ENCODE peak calls at places on chromosomes 4 and X, in ten cellular contexts. Q, P, D, Z, H, J, G, W, B and V are unnamed samples.

GRCh38 chrX:46582964-46583363 is 9.4 kb downstream of the CHST7 start:
- DNase-seq in W (peak), H (no peak), D (no peak), J (no peak), P (no peak), G (no peak), Z (peak), Q (no peak), B (no peak), V (no peak)

GRCh38 chrX:19846995-19847790 is 40.2 kb downstream of the SH3KBP1 start:
- DNase-seq in H (no peak), G (no peak), Q (no peak), J (no peak), D (no peak), B (no peak), W (no peak), Z (peak), P (peak), V (no peak)

GRCh38 chr4:122687450-122688121 is 44.9 kb upstream of the BBS12 start:
- DNase-seq in J (no peak), Z (no peak), H (no peak), P (peak), W (no peak), G (no peak), Q (no peak), D (no peak), B (no peak), V (no peak)

GRCh38 chr4:1505511-1506451 is 99.5 kb upstream of the NKX1-1 start:
- DNase-seq in W (no peak), H (no peak), D (peak), J (no peak), B (no peak), P (no peak), Z (no peak), Q (no peak), G (no peak), V (no peak)

GRCh38 chr4:165967486-165967885 is 94.4 kb downstream of the TLL1 start:
- DNase-seq in P (no peak), Z (no peak), Q (no peak), J (no peak), H (no peak), W (no peak), B (no peak), D (no peak), G (no peak), V (no peak)

GRCh38 chr4:161540265-161540664 is 623.5 kb downstream of the FSTL5 start:
- DNase-seq in W (no peak), G (no peak), Q (no peak), J (no peak), D (no peak), B (no peak), Z (no peak), H (no peak), P (no peak), V (no peak)

GRCh38 chr4:69713593-69713992 is 46.8 kb downstream of the SULT1B1 start:
- DNase-seq in H (no peak), P (no peak), G (no peak), J (no peak), B (no peak), W (no peak), Q (no peak), D (no peak), Z (no peak), V (no peak)

GRCh38 chr4:98314791-98315565 is 53.8 kb downstream of the RAP1GDS1 start:
- DNase-seq in J (no peak), Z (no peak), Q (no peak), P (no peak), D (no peak), W (no peak), B (no peak), G (no peak), H (no peak), V (no peak)

GRCh38 chr4:3870567-3870962 is 104.4 kb downstream of the ADRA2C start:
- DNase-seq in Q (no peak), P (no peak), G (no peak), H (no peak), W (no peak), B (no peak), J (no peak), Z (no peak), D (no peak), V (no peak)

GRCh38 chr4:67713531-67714247 is 12.7 kb upstream of the UBA6 start:
- DNase-seq in D (no peak), J (peak), P (no peak), B (no peak), Z (no peak), W (no peak), G (no peak), H (no peak), Q (no peak), V (no peak)

GRCh38 chrX:54044126-54044876 is at the start of gene PHF8:
- DNase-seq in G (peak), Z (peak), J (peak), P (peak), D (peak), B (peak), H (peak), W (peak), Q (peak), V (peak)

GRCh38 chr4:184383497-184384055 is 90.8 kb downstream of the IRF2 start:
- DNase-seq in J (no peak), D (no peak), H (no peak), P (no peak), W (no peak), Z (peak), Q (no peak), B (no peak), G (no peak), V (no peak)

GRCh38 chr4:164188236-164188635 is 565.7 kb upstream of the SMIM31 start:
- DNase-seq in J (peak), H (no peak), G (no peak), B (no peak), Z (no peak), D (no peak), Q (no peak), W (no peak), P (no peak), V (no peak)

GRCh38 chr4:86706923-86707597 is 112.9 kb downstream of the PTPN13 start:
- DNase-seq in Z (no peak), G (no peak), W (no peak), D (no peak), P (no peak), B (no peak), Q (no peak), J (no peak), H (no peak), V (no peak)

GRCh38 chr4:109009909-109010308 is 247.1 kb upstream of the ETNPPL start:
- DNase-seq in D (no peak), Z (no peak), P (no peak), B (no peak), J (no peak), W (no peak), H (no peak), G (no peak), Q (no peak), V (no peak)

GRCh38 chr4:36337665-36338064 is 56.2 kb downstream of the DTHD1 start:
- DNase-seq in H (no peak), G (no peak), J (no peak), B (no peak), Z (no peak), P (peak), D (no peak), W (no peak), Q (no peak), V (no peak)

GRCh38 chrX:134732676-134733075 is 74.4 kb upstream of the PLAC1 start:
- DNase-seq in Z (no peak), W (no peak), Q (no peak), H (no peak), G (no peak), B (no peak), J (no peak), P (no peak), D (no peak), V (no peak)

GRCh38 chrX:71366674-71367256 is 608 bp downstream of the TAF1 start:
- DNase-seq in Q (peak), P (peak), Z (no peak), J (peak), W (no peak), B (peak), D (peak), H (no peak), G (peak), V (peak)

GRCh38 chr4:181821039-181822004 is 421.9 kb upstream of the TENM3 start:
- DNase-seq in W (no peak), J (peak), D (no peak), G (no peak), B (no peak), H (no peak), Z (no peak), P (no peak), Q (no peak), V (no peak)

GRCh38 chrX:51459125-51459524 is 37.3 kb downstream of the NUDT11 start:
- DNase-seq in Z (no peak), B (no peak), H (no peak), J (peak), W (no peak), Q (no peak), G (no peak), D (no peak), P (peak), V (peak)

GRCh38 chrX:23317799-23318724 is 16.6 kb upstream of the PTCHD1 start:
- DNase-seq in P (peak), J (no peak), H (no peak), G (no peak), Q (peak), Z (no peak), W (no peak), D (no peak), B (peak), V (no peak)

GRCh38 chr4:167234388-167234881 is at the start of gene SPOCK3:
- DNase-seq in Q (no peak), G (no peak), P (no peak), Z (peak), J (peak), W (peak), H (no peak), B (no peak), D (no peak), V (no peak)

GRCh38 chrX:148382983-148383382 is 117.4 kb upstream of the AFF2 start:
- DNase-seq in B (no peak), D (no peak), Q (no peak), Z (no peak), J (no peak), H (no peak), G (no peak), W (no peak), P (no peak), V (no peak)

GRCh38 chr4:122632396-122633143 is 11.7 kb upstream of the IL21 start:
- DNase-seq in D (no peak), Q (no peak), G (no peak), Z (no peak), P (no peak), W (no peak), B (no peak), H (no peak), J (no peak), V (no peak)

GRCh38 chr4:87150498-87151261 is 69.7 kb downstream of the KLHL8 start:
- DNase-seq in Z (peak), W (peak), J (peak), B (peak), H (peak), P (peak), G (peak), D (peak), Q (no peak), V (peak)

GRCh38 chr4:26015133-26015651 is 101.2 kb downstream of the SMIM20 start:
- DNase-seq in W (no peak), G (no peak), P (no peak), Z (peak), D (no peak), B (no peak), Q (peak), J (no peak), H (no peak), V (no peak)

GRCh38 chrX:29535212-29536162 is 679.9 kb upstream of the MAGEB2 start:
- DNase-seq in D (no peak), Q (no peak), Z (no peak), J (no peak), H (no peak), W (no peak), P (no peak), G (no peak), B (no peak), V (no peak)

GRCh38 chr4:105162123-105162796 is 15.6 kb downstream of the TET2 start:
- DNase-seq in G (no peak), W (no peak), H (no peak), Z (no peak), D (no peak), J (no peak), Q (no peak), B (no peak), P (no peak), V (no peak)

GRCh38 chr4:7673111-7673510 is 238.4 kb upstream of the PSAPL1 start:
- DNase-seq in Q (no peak), B (no peak), J (no peak), H (no peak), D (no peak), W (no peak), P (no peak), G (no peak), Z (no peak), V (no peak)

GRCh38 chrX:107301253-107301652 is 94.8 kb downstream of the DNAAF6 start:
- DNase-seq in W (no peak), Z (no peak), B (no peak), G (no peak), P (no peak), J (no peak), H (no peak), Q (no peak), D (no peak), V (no peak)

GRCh38 chrX:11792461-11793421 is 34.7 kb downstream of the MSL3 start:
- DNase-seq in B (peak), J (no peak), P (peak), D (peak), Z (no peak), W (no peak), Q (peak), H (peak), G (peak), V (peak)

GRCh38 chr4:95296052-95296451 is 252.7 kb downstream of the UNC5C start:
- DNase-seq in J (no peak), G (no peak), H (no peak), Z (no peak), D (no peak), W (no peak), B (no peak), P (no peak), Q (no peak), V (no peak)

GRCh38 chr4:154004859-154005520 is 216.1 kb upstream of the SFRP2 start:
- DNase-seq in J (no peak), H (no peak), Z (peak), D (no peak), Q (no peak), W (no peak), G (no peak), B (no peak), P (no peak), V (no peak)

GRCh38 chrX:6683353-6683752 is 148.4 kb upstream of the VCX3A start:
- DNase-seq in D (no peak), W (no peak), H (no peak), G (no peak), P (no peak), J (no peak), B (no peak), Z (no peak), Q (no peak), V (no peak)

GRCh38 chrX:130118396-130118795 is 8.1 kb upstream of the ELF4 start:
- DNase-seq in Z (no peak), P (peak), J (no peak), B (no peak), D (no peak), H (no peak), W (no peak), Q (no peak), G (no peak), V (no peak)

GRCh38 chrX:113305496-113305895 is 464.9 kb upstream of the AMOT start:
- DNase-seq in J (no peak), P (no peak), Z (peak), D (no peak), B (no peak), G (no peak), H (no peak), Q (no peak), W (no peak), V (no peak)